ENCODE peak calls at places on chromosomes 6 and 20, in eight cellular contexts. One of them, this sample, is unnamed.

GRCh38 chr6:125301435-125302391 is at the start of gene HDDC2:
- DNase-seq in BJ: no peak
- DNase-seq in RPMI7951: peak
- DNase-seq in NCI-H82: peak
- DNase-seq in stimulated activated CD4-positive, alpha-beta T cell treated with anti-CD3 and anti-CD28 coated beads, Interleukin-2, amount 100 ng/mL, for 48 hours: peak
- DNase-seq in G401: peak
- DNase-seq in stimulated activated CD8-positive, alpha-beta memory T cell treated with anti-CD3 and anti-CD28 coated beads, Interleukin-4, amount 100 ng/mL, for 4 hours: no peak
- DNase-seq in H7: peak
- DNase-seq in this sample: peak

GRCh38 chr6:5201271-5201670 is 59.5 kb downstream of the LYRM4 start:
- DNase-seq in BJ: no peak
- DNase-seq in RPMI7951: no peak
- DNase-seq in NCI-H82: peak
- DNase-seq in stimulated activated CD4-positive, alpha-beta T cell treated with anti-CD3 and anti-CD28 coated beads, Interleukin-2, amount 100 ng/mL, for 48 hours: no peak
- DNase-seq in G401: peak
- DNase-seq in stimulated activated CD8-positive, alpha-beta memory T cell treated with anti-CD3 and anti-CD28 coated beads, Interleukin-4, amount 100 ng/mL, for 4 hours: no peak
- DNase-seq in H7: no peak
- DNase-seq in this sample: no peak

GRCh38 chr20:63968136-63968927 is 1.4 kb downstream of the ZNF512B start:
- DNase-seq in BJ: no peak
- DNase-seq in RPMI7951: no peak
- DNase-seq in NCI-H82: no peak
- DNase-seq in stimulated activated CD4-positive, alpha-beta T cell treated with anti-CD3 and anti-CD28 coated beads, Interleukin-2, amount 100 ng/mL, for 48 hours: no peak
- DNase-seq in G401: no peak
- DNase-seq in stimulated activated CD8-positive, alpha-beta memory T cell treated with anti-CD3 and anti-CD28 coated beads, Interleukin-4, amount 100 ng/mL, for 4 hours: no peak
- DNase-seq in H7: no peak
- DNase-seq in this sample: peak

GRCh38 chr6:36207155-36207554 is 10.6 kb downstream of the BRPF3 start:
- DNase-seq in BJ: no peak
- DNase-seq in RPMI7951: no peak
- DNase-seq in NCI-H82: no peak
- DNase-seq in stimulated activated CD4-positive, alpha-beta T cell treated with anti-CD3 and anti-CD28 coated beads, Interleukin-2, amount 100 ng/mL, for 48 hours: no peak
- DNase-seq in G401: no peak
- DNase-seq in stimulated activated CD8-positive, alpha-beta memory T cell treated with anti-CD3 and anti-CD28 coated beads, Interleukin-4, amount 100 ng/mL, for 4 hours: no peak
- DNase-seq in H7: no peak
- DNase-seq in this sample: no peak

GRCh38 chr6:22025468-22026159 is 271.2 kb downstream of the PRL start:
- DNase-seq in BJ: peak
- DNase-seq in RPMI7951: peak
- DNase-seq in NCI-H82: peak
- DNase-seq in stimulated activated CD4-positive, alpha-beta T cell treated with anti-CD3 and anti-CD28 coated beads, Interleukin-2, amount 100 ng/mL, for 48 hours: no peak
- DNase-seq in G401: no peak
- DNase-seq in stimulated activated CD8-positive, alpha-beta memory T cell treated with anti-CD3 and anti-CD28 coated beads, Interleukin-4, amount 100 ng/mL, for 4 hours: no peak
- DNase-seq in H7: peak
- DNase-seq in this sample: no peak

GRCh38 chr6:85368631-85369030 is 81.3 kb upstream of the NT5E start:
- DNase-seq in BJ: no peak
- DNase-seq in RPMI7951: no peak
- DNase-seq in NCI-H82: no peak
- DNase-seq in stimulated activated CD4-positive, alpha-beta T cell treated with anti-CD3 and anti-CD28 coated beads, Interleukin-2, amount 100 ng/mL, for 48 hours: no peak
- DNase-seq in G401: no peak
- DNase-seq in stimulated activated CD8-positive, alpha-beta memory T cell treated with anti-CD3 and anti-CD28 coated beads, Interleukin-4, amount 100 ng/mL, for 4 hours: no peak
- DNase-seq in H7: no peak
- DNase-seq in this sample: no peak

GRCh38 chr6:30396833-30397479 is 52.0 kb downstream of the RPP21 start:
- DNase-seq in BJ: no peak
- DNase-seq in RPMI7951: peak
- DNase-seq in NCI-H82: peak
- DNase-seq in stimulated activated CD4-positive, alpha-beta T cell treated with anti-CD3 and anti-CD28 coated beads, Interleukin-2, amount 100 ng/mL, for 48 hours: peak
- DNase-seq in G401: peak
- DNase-seq in stimulated activated CD8-positive, alpha-beta memory T cell treated with anti-CD3 and anti-CD28 coated beads, Interleukin-4, amount 100 ng/mL, for 4 hours: peak
- DNase-seq in H7: peak
- DNase-seq in this sample: peak

GRCh38 chr6:46993846-46994245 is 48.3 kb downstream of the ADGRF1 start:
- DNase-seq in BJ: peak
- DNase-seq in RPMI7951: peak
- DNase-seq in NCI-H82: no peak
- DNase-seq in stimulated activated CD4-positive, alpha-beta T cell treated with anti-CD3 and anti-CD28 coated beads, Interleukin-2, amount 100 ng/mL, for 48 hours: no peak
- DNase-seq in G401: no peak
- DNase-seq in stimulated activated CD8-positive, alpha-beta memory T cell treated with anti-CD3 and anti-CD28 coated beads, Interleukin-4, amount 100 ng/mL, for 4 hours: no peak
- DNase-seq in H7: no peak
- DNase-seq in this sample: no peak

GRCh38 chr6:129789974-129790373 is 71.1 kb downstream of the TMEM244 start:
- DNase-seq in BJ: no peak
- DNase-seq in RPMI7951: no peak
- DNase-seq in NCI-H82: no peak
- DNase-seq in stimulated activated CD4-positive, alpha-beta T cell treated with anti-CD3 and anti-CD28 coated beads, Interleukin-2, amount 100 ng/mL, for 48 hours: no peak
- DNase-seq in G401: no peak
- DNase-seq in stimulated activated CD8-positive, alpha-beta memory T cell treated with anti-CD3 and anti-CD28 coated beads, Interleukin-4, amount 100 ng/mL, for 4 hours: no peak
- DNase-seq in H7: no peak
- DNase-seq in this sample: no peak

GRCh38 chr20:37575884-37576283 is 48.2 kb upstream of the BLCAP start:
- DNase-seq in BJ: no peak
- DNase-seq in RPMI7951: no peak
- DNase-seq in NCI-H82: peak
- DNase-seq in stimulated activated CD4-positive, alpha-beta T cell treated with anti-CD3 and anti-CD28 coated beads, Interleukin-2, amount 100 ng/mL, for 48 hours: no peak
- DNase-seq in G401: no peak
- DNase-seq in stimulated activated CD8-positive, alpha-beta memory T cell treated with anti-CD3 and anti-CD28 coated beads, Interleukin-4, amount 100 ng/mL, for 4 hours: no peak
- DNase-seq in H7: peak
- DNase-seq in this sample: no peak

GRCh38 chr6:36917541-36918193 is 31.9 kb downstream of the C6orf89 start:
- DNase-seq in BJ: peak
- DNase-seq in RPMI7951: no peak
- DNase-seq in NCI-H82: no peak
- DNase-seq in stimulated activated CD4-positive, alpha-beta T cell treated with anti-CD3 and anti-CD28 coated beads, Interleukin-2, amount 100 ng/mL, for 48 hours: no peak
- DNase-seq in G401: no peak
- DNase-seq in stimulated activated CD8-positive, alpha-beta memory T cell treated with anti-CD3 and anti-CD28 coated beads, Interleukin-4, amount 100 ng/mL, for 4 hours: no peak
- DNase-seq in H7: no peak
- DNase-seq in this sample: no peak

GRCh38 chr6:38833320-38833719 is 118.2 kb downstream of the DNAH8 start:
- DNase-seq in BJ: no peak
- DNase-seq in RPMI7951: no peak
- DNase-seq in NCI-H82: no peak
- DNase-seq in stimulated activated CD4-positive, alpha-beta T cell treated with anti-CD3 and anti-CD28 coated beads, Interleukin-2, amount 100 ng/mL, for 48 hours: no peak
- DNase-seq in G401: no peak
- DNase-seq in stimulated activated CD8-positive, alpha-beta memory T cell treated with anti-CD3 and anti-CD28 coated beads, Interleukin-4, amount 100 ng/mL, for 4 hours: no peak
- DNase-seq in H7: no peak
- DNase-seq in this sample: no peak

GRCh38 chr6:119347466-119348307 is 1.9 kb downstream of the MAN1A1 start:
- DNase-seq in BJ: no peak
- DNase-seq in RPMI7951: no peak
- DNase-seq in NCI-H82: peak
- DNase-seq in stimulated activated CD4-positive, alpha-beta T cell treated with anti-CD3 and anti-CD28 coated beads, Interleukin-2, amount 100 ng/mL, for 48 hours: peak
- DNase-seq in G401: peak
- DNase-seq in stimulated activated CD8-positive, alpha-beta memory T cell treated with anti-CD3 and anti-CD28 coated beads, Interleukin-4, amount 100 ng/mL, for 4 hours: no peak
- DNase-seq in H7: peak
- DNase-seq in this sample: peak

GRCh38 chr6:159756508-159756907 is 5.3 kb upstream of the ACAT2 start:
- DNase-seq in BJ: no peak
- DNase-seq in RPMI7951: no peak
- DNase-seq in NCI-H82: no peak
- DNase-seq in stimulated activated CD4-positive, alpha-beta T cell treated with anti-CD3 and anti-CD28 coated beads, Interleukin-2, amount 100 ng/mL, for 48 hours: no peak
- DNase-seq in G401: no peak
- DNase-seq in stimulated activated CD8-positive, alpha-beta memory T cell treated with anti-CD3 and anti-CD28 coated beads, Interleukin-4, amount 100 ng/mL, for 4 hours: no peak
- DNase-seq in H7: no peak
- DNase-seq in this sample: no peak

GRCh38 chr6:3910264-3910663 is 61.1 kb downstream of the FAM50B start:
- DNase-seq in BJ: no peak
- DNase-seq in RPMI7951: no peak
- DNase-seq in NCI-H82: no peak
- DNase-seq in stimulated activated CD4-positive, alpha-beta T cell treated with anti-CD3 and anti-CD28 coated beads, Interleukin-2, amount 100 ng/mL, for 48 hours: no peak
- DNase-seq in G401: no peak
- DNase-seq in stimulated activated CD8-positive, alpha-beta memory T cell treated with anti-CD3 and anti-CD28 coated beads, Interleukin-4, amount 100 ng/mL, for 4 hours: no peak
- DNase-seq in H7: no peak
- DNase-seq in this sample: no peak

This sample was measured in left lobe of liver.